ENCODE peak calls at places on chromosome 1, in ten cellular contexts. Y is WERI-Rb-1; R is ELR; I is NCI-H774; V is activated CD8-positive, alpha-beta memory T cell treated with anti-CD3 and anti-CD28 coated beads, Interleukin-2, amount 50 U/mL, for 48 hours; U is EL; F is neural crest cell; C is T follicular helper cell; E is hepatic stellate cell; Q is stimulated activated CD8-positive, alpha-beta memory T cell treated with anti-CD3 and anti-CD28 coated beads, Interleukin-15, amount 100 ng/mL, for 4 hours. J is an unnamed sample.

GRCh38 chr1:218369688-218370511 is 24.8 kb downstream of the TGFB2 start:
- DNase-seq in V (no peak), I (no peak), F (no peak), R (peak), U (peak), E (peak), Y (no peak), Q (no peak), C (no peak), J (no peak)

GRCh38 chr1:7127322-7128050 is 342.2 kb downstream of the CAMTA1 start:
- DNase-seq in Y (peak), I (no peak), F (no peak), Q (no peak), C (no peak), E (no peak), U (no peak), R (no peak), V (no peak), J (peak)

GRCh38 chr1:116379674-116380498 is 6.8 kb downstream of the ATP1A1 start:
- DNase-seq in I (no peak), C (no peak), E (no peak), Q (no peak), V (no peak), U (no peak), F (no peak), R (no peak), Y (no peak), J (no peak)

GRCh38 chr1:214146523-214146922 is 134.4 kb upstream of the SMYD2 start:
- DNase-seq in Q (no peak), E (no peak), U (no peak), V (no peak), R (no peak), I (no peak), F (no peak), Y (no peak), C (no peak), J (no peak)

GRCh38 chr1:151976015-151976343 is 17.7 kb downstream of the S100A10 start:
- DNase-seq in E (no peak), C (no peak), Y (no peak), U (no peak), V (no peak), F (no peak), I (no peak), R (no peak), Q (no peak), J (no peak)

GRCh38 chr1:151133339-151133761 is 13.1 kb downstream of the SEMA6C start:
- DNase-seq in R (no peak), Q (no peak), F (no peak), Y (no peak), E (no peak), I (no peak), C (no peak), V (no peak), U (no peak), J (no peak)

GRCh38 chr1:68558321-68559026 is 61.6 kb upstream of the DEPDC1 start:
- DNase-seq in C (no peak), U (no peak), R (peak), Y (no peak), E (no peak), V (no peak), F (no peak), Q (no peak), I (no peak), J (no peak)

GRCh38 chr1:41662061-41662655 is 177.7 kb upstream of the EDN2 start:
- DNase-seq in F (peak), I (no peak), U (peak), E (peak), R (peak), V (peak), Y (peak), C (peak), Q (peak), J (peak)

GRCh38 chr1:14949270-14949835 is 204.2 kb upstream of the TMEM51 start:
- DNase-seq in F (no peak), Y (no peak), E (no peak), V (no peak), I (no peak), Q (no peak), U (no peak), C (no peak), R (no peak), J (no peak)

GRCh38 chr1:32924881-32925344 is 23.7 kb upstream of the TMEM54 start:
- DNase-seq in U (no peak), R (no peak), Q (no peak), I (no peak), V (no peak), E (no peak), Y (peak), F (peak), C (no peak), J (no peak)

GRCh38 chr1:11051781-11052510 is 4.9 kb upstream of the MASP2 start:
- DNase-seq in I (no peak), R (no peak), Y (peak), V (no peak), U (no peak), F (no peak), C (no peak), Q (no peak), E (no peak), J (no peak)

GRCh38 chr1:196773713-196774112 is 927 bp upstream of the CFHR3 start:
- DNase-seq in Y (no peak), R (no peak), C (no peak), Q (no peak), F (no peak), I (no peak), E (no peak), U (no peak), V (no peak), J (no peak)

GRCh38 chr1:9164537-9164910 is 35.6 kb upstream of the GPR157 start:
- DNase-seq in V (no peak), F (no peak), I (no peak), Y (no peak), R (no peak), U (peak), E (no peak), C (no peak), Q (no peak), J (no peak)

GRCh38 chr1:41388517-41388916 is 27.3 kb downstream of the FOXO6 start:
- DNase-seq in Y (no peak), I (no peak), F (no peak), R (no peak), Q (no peak), E (no peak), C (no peak), V (no peak), U (no peak), J (no peak)

GRCh38 chr1:69475021-69475420 is 92.7 kb upstream of the LRRC7 start:
- DNase-seq in E (no peak), U (no peak), R (no peak), Y (no peak), I (no peak), F (no peak), V (no peak), C (no peak), Q (no peak), J (no peak)

J was measured in RPMI8226.